ENCODE peak calls at places on chromosomes 5 and 9, in five cellular contexts. M, J, Y, C and V are unnamed samples.

GRCh38 chr9:91056917-91057316 is 255.3 kb downstream of the SYK start:
- DNase-seq in M (no peak), J (no peak), Y (no peak), C (no peak), V (no peak)

GRCh38 chr5:146825033-146825432 is 53.5 kb downstream of the PPP2R2B start:
- DNase-seq in M (no peak), J (no peak), Y (no peak), C (no peak), V (no peak)

GRCh38 chr5:56476487-56476856 is 243.3 kb upstream of the ANKRD55 start:
- DNase-seq in M (no peak), J (no peak), Y (no peak), C (no peak), V (peak)

GRCh38 chr5:32217886-32218396 is 43.8 kb upstream of the GOLPH3 start:
- DNase-seq in M (peak), J (no peak), Y (no peak), C (no peak), V (no peak)

GRCh38 chr5:141208478-141208877 is at the start of gene PCDHB12:
- DNase-seq in M (no peak), J (no peak), Y (no peak), C (no peak), V (no peak)

GRCh38 chr5:56319281-56320242 is 86.4 kb upstream of the ANKRD55 start:
- DNase-seq in M (no peak), J (no peak), Y (no peak), C (no peak), V (no peak)

GRCh38 chr5:128842241-128842640 is 123.0 kb upstream of the SLC27A6 start:
- DNase-seq in M (no peak), J (no peak), Y (no peak), C (no peak), V (no peak)

GRCh38 chr9:116213673-116214047 is 60.1 kb downstream of the PAPPA start:
- DNase-seq in M (no peak), J (no peak), Y (no peak), C (no peak), V (no peak)

GRCh38 chr5:126594077-126594476 is 942 bp downstream of the ALDH7A1 start:
- DNase-seq in M (no peak), J (no peak), Y (no peak), C (no peak), V (no peak)

GRCh38 chr5:37565067-37565670 is 186.1 kb downstream of the WDR70 start:
- DNase-seq in M (no peak), J (no peak), Y (no peak), C (no peak), V (no peak)

GRCh38 chr5:58804331-58804730 is 221.5 kb downstream of the RAB3C start:
- DNase-seq in M (no peak), J (no peak), Y (no peak), C (no peak), V (no peak)

GRCh38 chr5:172429201-172429940 is 25.0 kb downstream of the SH3PXD2B start:
- DNase-seq in M (no peak), J (no peak), Y (no peak), C (no peak), V (peak)

GRCh38 chr9:93210324-93210973 is 26.5 kb downstream of the WNK2 start:
- DNase-seq in M (no peak), J (no peak), Y (peak), C (no peak), V (no peak)

GRCh38 chr9:130298663-130299279 is 33.2 kb downstream of the HMCN2 start:
- DNase-seq in M (no peak), J (no peak), Y (peak), C (no peak), V (no peak)

GRCh38 chr5:12242960-12243888 is 339.0 kb upstream of the CTNND2 start:
- DNase-seq in M (no peak), J (no peak), Y (no peak), C (no peak), V (no peak)

GRCh38 chr9:35518212-35518917 is 28.5 kb downstream of the RUSC2 start:
- DNase-seq in M (no peak), J (no peak), Y (no peak), C (no peak), V (no peak)

GRCh38 chr9:36092509-36093215 is 43.9 kb upstream of the GLIPR2 start:
- DNase-seq in M (no peak), J (no peak), Y (no peak), C (no peak), V (no peak)

GRCh38 chr5:136081192-136081591 is 51.5 kb upstream of the SMAD5 start:
- DNase-seq in M (no peak), J (no peak), Y (no peak), C (no peak), V (no peak)
- H3K4me3 ChIP-seq in M (no peak), J (no peak), Y (no peak), C (no peak), V (peak)

GRCh38 chr5:124858612-124859011 is 112.2 kb upstream of the ZNF608 start:
- DNase-seq in M (no peak), J (no peak), Y (no peak), C (no peak), V (no peak)
- H3K27ac ChIP-seq in M (no peak), J (no peak), Y (no peak), C (no peak), V (no peak)

DNA sequence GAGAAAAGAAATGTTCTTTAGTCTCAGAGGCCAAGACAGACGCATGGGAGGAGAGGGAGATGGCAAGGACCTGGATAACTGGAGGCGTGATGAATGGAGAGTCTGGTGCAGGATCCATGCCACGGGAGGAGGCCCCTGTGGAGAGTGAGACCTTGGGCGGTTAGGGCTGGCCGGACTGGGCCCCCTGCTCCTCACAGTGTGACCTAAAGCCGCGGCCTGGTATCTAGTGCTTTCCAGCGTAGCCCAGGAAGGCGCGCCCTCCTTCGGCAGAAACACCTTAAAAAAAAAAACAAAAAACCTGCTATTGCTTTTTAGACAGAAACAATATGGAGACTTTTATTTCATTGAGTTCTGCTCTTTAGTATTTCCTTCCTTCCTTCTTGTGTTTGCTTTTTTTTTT is 33.1 kb downstream of the SCGB3A1 start:
- DNase-seq in M (no peak), J (no peak), Y (no peak), C (no peak), V (no peak)
- TF ChIP-seq CTCF in M (no peak), J (no peak), Y (no peak), C (no peak), V (no peak)

GRCh38 chr9:214488-215448 is at the start of gene DOCK8:
- DNase-seq in M (no peak), J (peak), Y (peak), C (peak), V (no peak)
- H3K4me3 ChIP-seq in M (peak), J (peak), Y (peak), C (peak), V (peak)

GRCh38 chr9:5191983-5192382 is 6.5 kb upstream of the INSL6 start:
- DNase-seq in M (no peak), J (no peak), Y (no peak), C (no peak), V (no peak)
- H3K27ac ChIP-seq in M (no peak), J (no peak), Y (no peak), C (no peak), V (no peak)